ENCODE peak calls at places on chromosomes 11 and 22, in eight cellular contexts. M is BE2C, A is brain microvascular endothelial cell, T is kidney epithelial cell, N is suprapubic skin, X is AG04449, O is ascending aorta, S is activated B cell treated with CpG ODN at 0.5 μM for 24 hours. F is an unnamed sample.

GRCh38 chr22:37804886-37805857 is 2.6 kb upstream of the GCAT start:
- DNase-seq in M (peak; percentile 93), A (peak; percentile 73), T (no peak), N (peak; percentile 96), X (no peak), O (peak; percentile 93), S (peak; percentile 34), F (no peak)

GRCh38 chr11:96466607-96467006 is 76.8 kb downstream of the JRKL start:
- DNase-seq in M (no peak), A (no peak), T (no peak), N (no peak), X (no peak), O (no peak), S (no peak), F (no peak)

GRCh38 chr11:122977455-122978302 is 4.0 kb downstream of the BSX start:
- DNase-seq in M (no peak), A (no peak), T (no peak), N (no peak), X (no peak), O (no peak), S (no peak), F (no peak)

GRCh38 chr11:76690736-76691135 is 20.2 kb upstream of the LRRC32 start:
- DNase-seq in M (no peak), A (no peak), T (no peak), N (no peak), X (no peak), O (no peak), S (no peak), F (peak; percentile 40)

GRCh38 chr11:64759722-64760719 is at the start of gene PYGM:
- DNase-seq in M (peak; percentile 60), A (peak; percentile 16), T (no peak), N (no peak), X (no peak), O (peak; percentile 95), S (no peak), F (no peak)

GRCh38 chr22:35681454-35682050 is 33.3 kb downstream of the APOL6 start:
- DNase-seq in M (peak; percentile 30), A (no peak), T (no peak), N (no peak), X (no peak), O (no peak), S (no peak), F (no peak)

GRCh38 chr11:82523141-82523540 is 210.5 kb downstream of the FAM181B start:
- DNase-seq in M (no peak), A (no peak), T (no peak), N (no peak), X (no peak), O (no peak), S (no peak), F (no peak)

GRCh38 chr11:92837595-92837994 is 131.9 kb upstream of the MTNR1B start:
- DNase-seq in M (no peak), A (no peak), T (no peak), N (no peak), X (no peak), O (no peak), S (no peak), F (no peak)

GRCh38 chr11:20337526-20338154 is 25.9 kb upstream of the HTATIP2 start:
- DNase-seq in M (peak; percentile 39), A (peak; percentile 20), T (no peak), N (no peak), X (no peak), O (no peak), S (no peak), F (no peak)

GRCh38 chr22:43919106-43919965 is 4.3 kb upstream of the PNPLA3 start:
- DNase-seq in M (no peak), A (peak; percentile 51), T (no peak), N (no peak), X (no peak), O (no peak), S (no peak), F (no peak)

GRCh38 chr22:42299586-42300285 is 29.3 kb upstream of the TCF20 start:
- DNase-seq in M (no peak), A (no peak), T (no peak), N (no peak), X (no peak), O (no peak), S (no peak), F (no peak)

GRCh38 chr11:43392713-43393112 is 34.0 kb downstream of the TTC17 start:
- DNase-seq in M (no peak), A (no peak), T (no peak), N (no peak), X (no peak), O (no peak), S (no peak), F (no peak)

GRCh38 chr11:57335343-57336110 is at the start of gene SSRP1:
- DNase-seq in M (peak; percentile 84), A (peak; percentile 82), T (no peak), N (peak; percentile 91), X (no peak), O (peak; percentile 93), S (peak; percentile 77), F (no peak)

GRCh38 chr11:47377571-47378010 is 756 bp downstream of the SPI1 start:
- DNase-seq in M (no peak), A (no peak), T (no peak), N (no peak), X (no peak), O (no peak), S (no peak), F (no peak)

GRCh38 chr22:23760056-23760455 is 2.7 kb upstream of the C22orf15 start:
- DNase-seq in M (no peak), A (no peak), T (no peak), N (no peak), X (no peak), O (no peak), S (no peak), F (no peak)

DNA sequence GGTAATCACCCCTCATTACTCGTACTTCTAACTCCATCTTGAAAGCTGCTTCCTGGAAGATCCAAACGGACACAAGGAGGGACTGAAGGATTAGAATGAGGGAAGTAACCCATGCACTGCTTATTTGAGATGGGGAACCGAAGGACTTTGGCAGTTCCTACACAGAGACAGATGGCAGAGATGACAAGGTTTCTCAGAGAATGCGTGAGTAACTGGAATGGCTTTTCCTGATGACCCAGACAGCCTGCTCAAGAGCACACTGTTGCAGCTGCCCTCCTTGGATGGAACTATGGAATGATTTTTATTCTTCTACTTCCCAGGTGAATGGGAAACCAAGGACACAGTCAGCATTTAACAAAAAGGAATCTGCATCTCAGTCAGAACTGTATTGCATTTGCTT is 7.3 kb downstream of the KCNJ11 start:
- DNase-seq in M (no peak), A (peak; percentile 29), T (no peak), N (no peak), X (no peak), O (no peak), S (no peak), F (no peak)
- TF ChIP-seq CTCF in M (no peak), A (no peak), T (no peak), N (no peak), X (no peak), O (no peak), S (no peak), F (no peak)

DNA sequence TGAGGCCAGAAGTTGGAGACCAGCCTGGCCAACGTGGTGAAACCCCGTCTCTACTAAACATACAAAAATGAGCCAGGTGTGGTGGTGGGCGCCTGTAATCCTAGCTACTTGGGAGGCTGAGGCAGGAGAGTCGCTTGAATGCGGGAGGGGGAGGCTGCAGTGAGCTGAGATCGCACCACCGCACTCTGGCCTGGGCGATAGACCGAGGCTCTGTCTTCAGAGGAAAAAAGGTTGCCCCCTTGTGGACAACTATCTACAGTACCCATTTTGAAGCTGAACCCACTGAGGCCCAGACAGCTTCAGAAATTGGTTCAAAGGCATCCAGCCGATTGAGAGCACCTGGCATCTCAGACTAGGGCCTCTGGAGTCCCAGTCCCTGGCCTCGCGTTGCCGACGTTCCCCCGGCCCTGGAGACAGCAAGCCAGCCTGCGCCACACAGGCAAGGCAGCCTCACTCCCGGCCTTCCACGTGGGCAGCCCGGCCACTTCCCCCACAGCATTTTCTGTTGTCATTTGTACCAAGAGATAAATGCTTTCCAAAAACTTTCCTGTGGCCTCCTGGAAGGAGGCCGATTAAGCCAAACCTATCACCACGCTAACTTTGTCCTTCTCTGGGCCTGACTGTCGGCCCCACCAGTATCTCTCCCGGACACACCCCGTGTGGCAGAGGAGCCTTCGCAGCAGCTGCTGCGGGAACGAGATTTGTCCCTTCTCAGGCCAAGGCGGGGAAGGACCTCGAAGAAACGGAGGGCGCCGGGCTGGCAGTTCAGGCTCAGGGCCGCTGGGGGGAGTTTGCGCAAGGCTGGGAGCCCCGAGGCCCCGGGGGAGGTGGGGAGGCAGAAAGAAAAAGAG is 82.8 kb downstream of the FLI1 start:
- DNase-seq in M (peak; percentile 78), A (peak; percentile 59), T (no peak), N (no peak), X (no peak), O (no peak), S (no peak), F (no peak)
- TF ChIP-seq CTCF in M (peak; percentile 74), A (peak; percentile 86), T (peak; percentile 82), N (no peak), X (peak; percentile 36), O (peak; percentile 56), S (no peak), F (peak; percentile 34)

DNA sequence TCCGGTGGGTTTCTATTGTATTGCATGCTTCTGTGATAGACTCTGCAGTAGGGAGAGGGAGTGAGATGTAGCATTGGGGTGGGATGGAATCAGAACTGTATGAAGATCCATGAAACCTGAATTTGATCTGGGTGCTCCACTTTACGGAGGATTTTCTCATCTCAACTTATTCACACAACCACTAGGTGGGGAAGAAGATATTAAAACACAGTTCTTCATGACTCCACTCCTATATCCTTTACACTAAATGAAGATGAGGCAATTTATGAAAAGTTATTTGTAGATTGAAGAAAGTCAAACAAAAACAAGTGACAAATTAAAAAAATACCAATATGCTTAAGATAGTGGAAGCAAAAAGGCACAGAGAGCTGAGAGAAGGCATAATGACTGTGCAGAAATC is 92.6 kb upstream of the PDGFD start:
- DNase-seq in M (no peak), A (no peak), T (no peak), N (no peak), X (no peak), O (no peak), S (no peak), F (no peak)
- TF ChIP-seq CTCF in M (peak; percentile 48), A (peak; percentile 37), T (peak; percentile 25), N (no peak), X (no peak), O (no peak), S (no peak), F (no peak)

GRCh38 chr22:27720860-27721259 is 80.7 kb downstream of the MN1 start:
- DNase-seq in M (peak; percentile 25), A (no peak), T (peak; percentile 26), N (no peak), X (no peak), O (no peak), S (no peak), F (no peak)

GRCh38 chr22:27724181-27724580 is 77.4 kb downstream of the MN1 start:
- DNase-seq in M (no peak), A (no peak), T (no peak), N (no peak), X (no peak), O (no peak), S (no peak), F (no peak)

GRCh38 chr22:27724706-27725105 is 76.8 kb downstream of the MN1 start:
- DNase-seq in M (no peak), A (no peak), T (no peak), N (no peak), X (no peak), O (no peak), S (no peak), F (peak; percentile 39)

GRCh38 chr22:27723708-27724107 is 77.8 kb downstream of the MN1 start:
- DNase-seq in M (no peak), A (no peak), T (no peak), N (no peak), X (no peak), O (no peak), S (no peak), F (no peak)

GRCh38 chr22:27723150-27723549 is 78.4 kb downstream of the MN1 start:
- DNase-seq in M (no peak), A (no peak), T (no peak), N (no peak), X (no peak), O (no peak), S (no peak), F (no peak)
- TF ChIP-seq CTCF in M (peak; percentile 24), A (no peak), T (no peak), N (no peak), X (no peak), O (no peak), S (no peak), F (peak; percentile 6)

F was measured in BJ.